ENCODE peak calls at places on chromosomes 1 and 21, in six cellular contexts. C is pancreas, R is stromal cell of bone marrow, A is T-helper 2 cell, K is anterior cingulate cortex, W is substantia nigra. Q is an unnamed sample.

GRCh38 chr1:244084763-244085162 is 33.7 kb downstream of the ZBTB18 start:
- DNase-seq in R (no peak), K (no peak), W (no peak), C (no peak), A (no peak), Q (no peak)

GRCh38 chr1:213287987-213288386 is 236.9 kb downstream of the RPS6KC1 start:
- DNase-seq in R (no peak), W (no peak), C (no peak), A (no peak), K (no peak), Q (no peak)

GRCh38 chr1:24899581-24900485 is 30.2 kb downstream of the RUNX3 start:
- DNase-seq in C (no peak), W (no peak), K (no peak), R (no peak), A (no peak), Q (no peak)

GRCh38 chr1:2214541-2215241 is 13.4 kb upstream of the SKI start:
- DNase-seq in W (no peak), K (no peak), R (no peak), A (no peak), C (peak; percentile 60), Q (peak; percentile 62)

GRCh38 chr1:201406831-201407406 is 7.8 kb upstream of the LAD1 start:
- DNase-seq in W (no peak), R (no peak), K (no peak), C (no peak), A (no peak), Q (peak; percentile 79)

GRCh38 chr21:33655591-33656221 is 13.4 kb downstream of the ITSN1 start:
- DNase-seq in K (no peak), R (no peak), W (no peak), C (no peak), A (no peak), Q (no peak)

GRCh38 chr1:913491-914252 is 10.1 kb upstream of the SAMD11 start:
- DNase-seq in C (peak; percentile 22), K (no peak), R (no peak), W (no peak), A (no peak), Q (no peak)

GRCh38 chr1:59445040-59445439 is 148.1 kb downstream of the FGGY start:
- DNase-seq in A (no peak), K (no peak), W (no peak), R (no peak), C (no peak), Q (peak; percentile 53)

GRCh38 chr1:59043796-59044195 is 253.1 kb upstream of the FGGY start:
- DNase-seq in K (no peak), R (peak; percentile 84), W (no peak), A (no peak), C (no peak), Q (peak; percentile 79)

GRCh38 chr1:147171399-147172167 is 687 bp downstream of the PRKAB2 start:
- DNase-seq in K (no peak), W (no peak), C (no peak), R (no peak), A (no peak), Q (no peak)

GRCh38 chr1:27872059-27872801 is at the start of gene THEMIS2:
- DNase-seq in K (no peak), W (no peak), R (peak; percentile 30), A (peak; percentile 80), C (peak; percentile 62), Q (no peak)

GRCh38 chr21:39441502-39442475 is 3.8 kb downstream of the LCA5L start:
- DNase-seq in R (no peak), A (peak; percentile 14), W (no peak), K (no peak), C (no peak), Q (no peak)

GRCh38 chr1:155170101-155170785 is 2.9 kb downstream of the KRTCAP2 start:
- DNase-seq in K (no peak), W (no peak), R (no peak), A (no peak), C (no peak), Q (peak; percentile 13)

GRCh38 chr1:234309243-234309597 is 64.0 kb upstream of the COA6 start:
- DNase-seq in W (no peak), K (no peak), R (no peak), A (no peak), C (no peak), Q (no peak)

GRCh38 chr1:154219511-154219910 is 1.2 kb upstream of the UBAP2L start:
- DNase-seq in W (no peak), C (no peak), R (no peak), A (no peak), K (no peak), Q (no peak)

GRCh38 chr1:157994704-157995540 is 1.5 kb downstream of the KIRREL1 start:
- DNase-seq in R (no peak), K (no peak), A (no peak), W (no peak), C (no peak), Q (peak; percentile 55)

GRCh38 chr1:64679177-64679576 is 65.7 kb upstream of the RAVER2 start:
- DNase-seq in W (no peak), C (no peak), K (no peak), A (no peak), R (no peak), Q (no peak)

GRCh38 chr21:33608559-33608958 is 20.1 kb upstream of the DONSON start:
- DNase-seq in A (no peak), C (no peak), W (no peak), R (peak; percentile 36), K (no peak), Q (no peak)

GRCh38 chr1:32250893-32251716 is at the start of gene LCK:
- DNase-seq in R (no peak), W (no peak), K (no peak), C (no peak), A (peak; percentile 50), Q (no peak)

GRCh38 chr1:212980123-212980800 is 29.9 kb downstream of the VASH2 start:
- DNase-seq in C (no peak), K (no peak), A (no peak), W (no peak), R (no peak), Q (no peak)

GRCh38 chr1:180155202-180155682 is 573 bp downstream of the QSOX1 start:
- DNase-seq in W (no peak), K (no peak), R (no peak), A (no peak), C (peak; percentile 59), Q (peak; percentile 51)

GRCh38 chr1:21841852-21842466 is 29.9 kb downstream of the LDLRAD2 start:
- DNase-seq in C (peak; percentile 21), A (no peak), K (no peak), R (no peak), W (no peak), Q (no peak)

GRCh38 chr21:34280389-34280795 is 83.4 kb upstream of the KCNE2 start:
- DNase-seq in R (peak; percentile 9), K (no peak), A (no peak), C (no peak), W (no peak), Q (peak; percentile 50)

GRCh38 chr1:8552135-8552534 is 234.2 kb downstream of the SLC45A1 start:
- DNase-seq in W (no peak), K (no peak), R (no peak), A (no peak), C (no peak), Q (no peak)

GRCh38 chr1:217526636-217527035 is 104.3 kb downstream of the GPATCH2 start:
- DNase-seq in W (no peak), K (no peak), C (no peak), R (no peak), A (no peak), Q (no peak)

GRCh38 chr1:33359931-33360330 is 39.0 kb upstream of the A3GALT2 start:
- DNase-seq in W (no peak), R (no peak), A (no peak), K (no peak), C (no peak), Q (no peak)

GRCh38 chr1:230068952-230069684 is 2.1 kb downstream of the GALNT2 start:
- DNase-seq in K (no peak), C (no peak), R (no peak), A (no peak), W (no peak), Q (no peak)

GRCh38 chr1:40625076-40625475 is 40.4 kb downstream of the RIMS3 start:
- DNase-seq in A (no peak), C (peak; percentile 51), R (no peak), W (no peak), K (no peak), Q (no peak)

GRCh38 chr1:14625587-14626447 is 27.3 kb downstream of the KAZN start:
- DNase-seq in C (no peak), K (no peak), A (no peak), R (no peak), W (no peak), Q (no peak)

GRCh38 chr1:179353546-179353945 is 12.2 kb upstream of the AXDND1 start:
- DNase-seq in R (peak; percentile 34), C (no peak), K (no peak), A (no peak), W (no peak), Q (no peak)

GRCh38 chr1:157429841-157430240 is 122.5 kb downstream of the FCRL5 start:
- DNase-seq in K (no peak), C (no peak), W (no peak), R (no peak), A (no peak), Q (no peak)

GRCh38 chr1:46969014-46969619 is 27.8 kb upstream of the CYP4A11 start:
- DNase-seq in W (no peak), K (no peak), R (no peak), C (no peak), A (no peak), Q (no peak)

GRCh38 chr1:178308438-178308837 is 188.3 kb downstream of the CLEC20A start:
- DNase-seq in K (no peak), R (no peak), C (no peak), W (no peak), A (no peak), Q (no peak)

GRCh38 chr1:165943198-165943597 is 115.8 kb downstream of the UCK2 start:
- DNase-seq in R (no peak), A (no peak), W (no peak), K (no peak), C (no peak), Q (no peak)

GRCh38 chr1:119340861-119341261 is 27.7 kb upstream of the HAO2 start:
- DNase-seq in K (no peak), R (no peak), A (no peak), C (no peak), W (no peak), Q (no peak)

GRCh38 chr21:34018910-34019309 is 54.5 kb upstream of the MRPS6 start:
- DNase-seq in A (no peak), K (no peak), W (no peak), C (no peak), R (no peak), Q (no peak)

GRCh38 chr1:18879791-18880309 is 20.4 kb upstream of the TAS1R2 start:
- DNase-seq in K (no peak), A (no peak), W (no peak), R (no peak), C (no peak), Q (no peak)

GRCh38 chr1:202235003-202235660 is 41.5 kb downstream of the LGR6 start:
- DNase-seq in W (no peak), A (no peak), C (no peak), R (no peak), K (no peak), Q (no peak)